ENCODE peak calls at places on chromosome 22, in six cellular contexts. B is skeletal muscle cell; O is activated naive CD4-positive, alpha-beta T cell treated with anti-CD3 and anti-CD28 coated beads, Interleukin-2, amount 50 U/mL, for 16 hours; Q is Calu3; R is body of pancreas; I is naive thymus-derived CD8-positive, alpha-beta T cell. P is an unnamed sample.

GRCh38 chr22:28951969-28952521 is 68.7 kb downstream of the ZNRF3 start:
- DNase-seq in B (peak; percentile 36), O (no peak), Q (peak; percentile 25), R (peak; percentile 33), I (no peak), P (peak; percentile 17)

GRCh38 chr22:22720724-22721261 is 76.4 kb downstream of the GGTLC2 start:
- DNase-seq in B (peak; percentile 25), O (no peak), Q (no peak), R (no peak), I (no peak), P (peak; percentile 46)

GRCh38 chr22:48714231-48714630 is 1113.4 kb downstream of the BRD1 start:
- DNase-seq in B (no peak), O (peak; percentile 4), Q (no peak), R (no peak), I (no peak), P (no peak)

GRCh38 chr22:17891427-17892167 is 117.3 kb upstream of the BID start:
- DNase-seq in B (no peak), O (no peak), Q (no peak), R (peak; percentile 31), I (no peak), P (peak; percentile 83)

GRCh38 chr22:21015051-21016006 is at the start of gene P2RX6:
- DNase-seq in B (no peak), O (peak; percentile 8), Q (no peak), R (peak; percentile 23), I (no peak), P (no peak)

GRCh38 chr22:40637181-40638150 is 947 bp upstream of the MRTFA start:
- DNase-seq in B (no peak), O (peak; percentile 63), Q (no peak), R (no peak), I (no peak), P (peak; percentile 70)

GRCh38 chr22:49099496-49100124 is 728.1 kb downstream of the BRD1 start:
- DNase-seq in B (no peak), O (peak; percentile 2), Q (peak; percentile 9), R (peak; percentile 39), I (no peak), P (no peak)

GRCh38 chr22:40463017-40463631 is 92.7 kb downstream of the SGSM3 start:
- DNase-seq in B (no peak), O (peak; percentile 34), Q (no peak), R (no peak), I (peak; percentile 40), P (peak; percentile 27)

GRCh38 chr22:26428515-26429457 is at the start of gene ASPHD2:
- DNase-seq in B (no peak), O (peak; percentile 86), Q (peak; percentile 59), R (peak; percentile 50), I (peak; percentile 85), P (peak; percentile 69)

GRCh38 chr22:19579113-19579811 is 55.1 kb upstream of the CLDN5 start:
- DNase-seq in B (no peak), O (no peak), Q (no peak), R (no peak), I (no peak), P (no peak)

GRCh38 chr22:38403806-38404205 is 51.2 kb downstream of the KCNJ4 start:
- DNase-seq in B (no peak), O (no peak), Q (no peak), R (no peak), I (no peak), P (no peak)

GRCh38 chr22:26172389-26172990 is 3.2 kb downstream of the SEZ6L start:
- DNase-seq in B (no peak), O (no peak), Q (peak; percentile 73), R (peak; percentile 52), I (no peak), P (peak; percentile 33)

GRCh38 chr22:37428649-37429586 is 1.6 kb upstream of the ELFN2 start:
- DNase-seq in B (no peak), O (peak; percentile 64), Q (peak; percentile 65), R (no peak), I (peak; percentile 62), P (peak; percentile 45)

GRCh38 chr22:21051836-21052400 is 6.2 kb downstream of the LRRC74B start:
- DNase-seq in B (no peak), O (no peak), Q (no peak), R (no peak), I (no peak), P (no peak)

GRCh38 chr22:42134033-42135020 is 3.7 kb upstream of the CYP2D6 start:
- DNase-seq in B (no peak), O (no peak), Q (no peak), R (no peak), I (no peak), P (no peak)

GRCh38 chr22:25782831-25783230 is 40.8 kb downstream of the MYO18B start:
- DNase-seq in B (no peak), O (no peak), Q (no peak), R (no peak), I (no peak), P (no peak)

GRCh38 chr22:32695451-32695891 is 106.0 kb upstream of the TIMP3 start:
- DNase-seq in B (peak; percentile 65), O (no peak), Q (peak; percentile 33), R (no peak), I (no peak), P (no peak)

GRCh38 chr22:28907311-28908008 is 24.1 kb downstream of the ZNRF3 start:
- DNase-seq in B (no peak), O (peak; percentile 61), Q (no peak), R (peak; percentile 19), I (no peak), P (no peak)

GRCh38 chr22:17269224-17269606 is 50.0 kb upstream of the ADA2 start:
- DNase-seq in B (no peak), O (no peak), Q (no peak), R (no peak), I (no peak), P (no peak)